ENCODE peak calls at places on chromosomes 13 and 19, in six cellular contexts. O is endothelial cell, G is GM23338, W is left lung, Y is glutamatergic neuron, P is astrocyte. E is an unnamed sample.

GRCh38 chr13:78660130-78660857 is 1.3 kb upstream of the OBI1 start:
- DNase-seq in W (no peak), P (no peak), G (peak; percentile 81), O (peak; percentile 25), Y (peak; percentile 21), E (no peak)

GRCh38 chr13:68944272-68944671 is 1163.4 kb upstream of the ATXN8OS start:
- DNase-seq in O (no peak), G (no peak), W (no peak), Y (no peak), P (no peak), E (no peak)

GRCh38 chr13:38990693-38991092 is at the start of gene STOML3:
- DNase-seq in Y (no peak), P (no peak), O (no peak), G (no peak), W (no peak), E (no peak)

GRCh38 chr13:79869326-79869725 is 388.4 kb downstream of the NDFIP2 start:
- DNase-seq in O (no peak), W (no peak), Y (no peak), G (peak; percentile 36), P (peak; percentile 21), E (no peak)

GRCh38 chr19:49654581-49654980 is 11.1 kb downstream of the IRF3 start:
- DNase-seq in G (no peak), W (no peak), O (no peak), Y (no peak), P (no peak), E (no peak)

GRCh38 chr19:45528744-45529453 is 21.6 kb downstream of the VASP start:
- DNase-seq in W (peak; percentile 82), P (no peak), Y (peak; percentile 49), O (peak; percentile 34), G (peak; percentile 97), E (peak; percentile 45)

GRCh38 chr13:35499131-35500051 is 22.9 kb upstream of the MAB21L1 start:
- DNase-seq in Y (no peak), G (no peak), W (no peak), P (no peak), O (no peak), E (no peak)

GRCh38 chr13:40622761-40623160 is 43.7 kb downstream of the FOXO1 start:
- DNase-seq in O (no peak), W (no peak), Y (no peak), G (no peak), P (no peak), E (no peak)

GRCh38 chr13:78940444-78940843 is 281.5 kb upstream of the OBI1 start:
- DNase-seq in O (no peak), G (no peak), Y (no peak), P (no peak), W (no peak), E (no peak)

GRCh38 chr19:18428837-18429674 is 8.9 kb downstream of the ISYNA1 start:
- DNase-seq in W (peak; percentile 93), O (peak; percentile 83), Y (peak; percentile 94), P (peak; percentile 63), G (peak; percentile 96), E (peak; percentile 93)

GRCh38 chr13:110338441-110339101 is 31.5 kb downstream of the COL4A2 start:
- DNase-seq in W (no peak), O (no peak), P (peak; percentile 88), Y (no peak), G (no peak), E (no peak)

GRCh38 chr19:54523403-54523802 is 20.8 kb downstream of the LAIR2 start:
- DNase-seq in O (no peak), P (no peak), Y (no peak), W (no peak), G (no peak), E (no peak)

GRCh38 chr19:23439623-23440022 is 44.4 kb upstream of the ZNF91 start:
- DNase-seq in Y (no peak), G (peak; percentile 66), W (no peak), P (no peak), O (no peak), E (no peak)

GRCh38 chr13:113820813-113821651 is 42.8 kb downstream of the GAS6 start:
- DNase-seq in W (peak; percentile 80), P (peak; percentile 98), Y (peak; percentile 74), O (no peak), G (no peak), E (peak; percentile 42)

GRCh38 chr13:110748271-110748670 is 34.8 kb downstream of the ING1 start:
- DNase-seq in P (no peak), O (no peak), G (peak; percentile 24), Y (no peak), W (no peak), E (no peak)

GRCh38 chr13:31930901-31931522 is 100.6 kb upstream of the FRY start:
- DNase-seq in O (no peak), W (no peak), P (peak; percentile 5), G (no peak), Y (no peak), E (no peak)

GRCh38 chr19:4439243-4439642 is 18.4 kb downstream of the UBXN6 start:
- DNase-seq in P (no peak), O (no peak), Y (no peak), W (no peak), G (no peak), E (no peak)

GRCh38 chr19:54063350-54064078 is at the start of gene VSTM1:
- DNase-seq in Y (no peak), G (no peak), P (no peak), O (no peak), W (peak; percentile 78), E (no peak)

GRCh38 chr13:98632971-98633370 is 56.1 kb upstream of the STK24 start:
- DNase-seq in P (no peak), W (no peak), O (no peak), G (no peak), Y (no peak), E (no peak)

GRCh38 chr13:98664047-98664446 is 87.1 kb upstream of the STK24 start:
- DNase-seq in W (no peak), O (no peak), G (no peak), P (peak; percentile 93), Y (no peak), E (no peak)

GRCh38 chr13:109026266-109026665 is 396.9 kb downstream of the MYO16 start:
- DNase-seq in Y (no peak), G (peak; percentile 30), P (no peak), O (no peak), W (no peak), E (no peak)

GRCh38 chr19:15175609-15176008 is 25.2 kb downstream of the NOTCH3 start:
- DNase-seq in G (no peak), O (no peak), P (no peak), W (no peak), Y (no peak), E (no peak)

GRCh38 chr19:15177269-15178116 is 23.3 kb downstream of the NOTCH3 start:
- DNase-seq in W (peak; percentile 99), G (peak; percentile 92), Y (peak; percentile 95), P (no peak), O (peak; percentile 92), E (peak; percentile 94)

GRCh38 chr19:15170345-15170744 is 30.4 kb downstream of the NOTCH3 start:
- DNase-seq in W (no peak), Y (no peak), P (no peak), O (no peak), G (peak; percentile 81), E (no peak)

GRCh38 chr19:15169541-15170285 is 31.1 kb downstream of the NOTCH3 start:
- DNase-seq in Y (no peak), P (no peak), O (no peak), W (no peak), G (no peak), E (no peak)

GRCh38 chr19:15173746-15174404 is 26.9 kb downstream of the NOTCH3 start:
- DNase-seq in O (no peak), Y (no peak), W (no peak), G (peak; percentile 49), P (no peak), E (no peak)
- TF ChIP-seq CTCF in O (no peak), Y (no peak), W (no peak), G (peak; percentile 52), P (no peak), E (no peak)

DNA sequence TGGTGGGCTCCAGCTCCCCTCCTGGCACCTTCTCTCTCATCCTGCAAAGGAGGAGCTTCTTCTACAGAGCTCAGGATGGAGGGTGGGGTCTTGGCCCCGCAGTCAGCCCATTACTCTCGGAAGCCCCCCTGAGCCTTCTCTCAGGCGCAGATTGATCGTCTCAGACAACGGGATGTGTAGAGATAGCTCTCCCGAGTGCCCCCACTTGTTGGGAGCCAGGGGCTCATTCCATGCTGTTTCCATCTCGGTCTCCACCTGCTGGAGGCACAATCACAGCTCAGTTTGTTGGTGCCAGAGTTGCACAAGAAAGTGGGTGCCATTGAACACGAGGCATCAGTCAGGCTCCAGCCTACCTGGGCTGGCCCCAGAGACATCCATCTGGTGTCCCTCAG is 3.6 kb upstream of the ZNF135 start:
- DNase-seq in G (no peak), W (no peak), Y (no peak), P (no peak), O (no peak), E (no peak)
- TF ChIP-seq CTCF in G (peak; percentile 49), W (no peak), Y (no peak), P (no peak), O (no peak), E (no peak)

GRCh38 chr13:87295636-87296035 is 375.5 kb upstream of the SLITRK5 start:
- DNase-seq in O (no peak), W (no peak), P (peak; percentile 27), G (no peak), Y (no peak), E (no peak)
- TF ChIP-seq CTCF in O (no peak), W (no peak), P (no peak), G (no peak), Y (no peak), E (no peak)

DNA sequence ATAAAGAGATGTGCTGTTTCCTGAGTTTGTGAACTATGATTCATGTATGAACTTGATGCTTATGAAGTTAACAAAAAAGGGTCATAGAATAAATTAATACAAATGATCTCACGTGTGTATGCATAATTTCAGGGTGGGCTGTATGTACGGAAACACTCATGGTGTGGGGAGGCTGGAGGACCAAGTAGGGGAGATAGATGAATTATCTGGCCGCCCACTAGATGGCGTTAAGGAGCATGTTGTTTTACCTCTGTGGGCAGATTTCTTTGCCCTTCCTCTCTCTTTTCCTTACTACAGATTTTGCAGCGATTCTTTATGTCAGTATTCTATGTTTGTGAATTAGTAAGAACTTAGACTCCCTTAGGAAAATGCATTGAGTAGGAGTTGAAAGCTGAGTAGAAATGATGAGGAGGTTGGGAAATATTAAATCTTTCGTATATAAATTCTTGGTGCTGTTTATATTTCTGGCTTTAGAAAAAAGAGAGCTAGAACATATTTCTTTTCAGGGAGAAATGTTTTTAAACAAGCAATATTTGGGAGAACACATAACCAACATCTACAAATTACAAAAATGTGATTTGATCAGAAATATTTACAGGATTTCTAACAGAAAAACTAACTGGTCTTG is 47.4 kb upstream of the TMTC4 start:
- DNase-seq in Y (peak; percentile 73), O (peak; percentile 71), W (no peak), G (peak; percentile 80), P (peak; percentile 7), E (peak; percentile 62)
- TF ChIP-seq CTCF in Y (peak; percentile 75), O (peak; percentile 69), W (peak; percentile 47), G (peak; percentile 78), P (peak; percentile 77), E (peak; percentile 74)

DNA sequence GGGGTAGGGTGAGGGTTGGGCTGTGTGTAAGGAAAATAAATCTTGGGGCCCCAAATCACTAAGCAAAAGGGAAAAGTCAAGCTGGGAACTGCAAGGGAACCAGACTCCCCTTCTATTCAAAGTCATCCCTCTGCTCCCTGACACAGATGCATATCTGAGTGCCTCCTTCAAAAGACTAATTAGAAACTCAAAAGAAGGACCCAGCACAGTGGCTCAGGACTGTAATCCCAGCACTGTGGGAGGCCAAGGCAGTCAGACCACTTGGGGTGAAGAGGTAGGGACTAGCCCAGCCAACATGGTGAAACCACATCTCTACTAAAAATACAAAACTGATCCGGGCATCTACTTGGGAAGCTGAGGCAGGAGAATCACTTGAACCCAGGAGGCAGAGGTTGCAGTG is 18.3 kb downstream of the ZNF611 start:
- DNase-seq in O (no peak), P (no peak), G (peak; percentile 86), Y (no peak), W (no peak), E (no peak)
- TF ChIP-seq CTCF in O (no peak), P (no peak), G (no peak), Y (no peak), W (no peak), E (no peak)